ENCODE peak calls at places on chromosomes 7 and 10, in ten cellular contexts. F is prostate gland, P is stomach, C is Panc1, A is esophagus muscularis mucosa, G is HepG2, I is transverse colon, Z is K562, O is GM23338, H is GM12878. Y is an unnamed sample.

GRCh38 chr7:20998309-20998708 is 211.6 kb upstream of the SP8 start:
- DNase-seq in P (no peak), I (peak), O (no peak), F (no peak), H (no peak), C (no peak), A (no peak), G (peak), Z (no peak), Y (no peak)

GRCh38 chr7:36389371-36390198 is at the start of gene ANLN:
- DNase-seq in A (peak), H (peak), G (peak), I (peak), F (peak), O (peak), P (peak), C (peak), Z (peak), Y (peak)

GRCh38 chr10:3803295-3803883 is 18.4 kb upstream of the KLF6 start:
- DNase-seq in C (no peak), A (peak), P (no peak), I (no peak), H (no peak), G (no peak), O (no peak), F (no peak), Z (peak), Y (no peak)

GRCh38 chr7:24381919-24382505 is 98.0 kb downstream of the NPY start:
- DNase-seq in F (no peak), I (no peak), G (peak), A (no peak), H (no peak), C (peak), O (peak), Z (peak), P (no peak), Y (no peak)

GRCh38 chr10:132875435-132875834 is 66.9 kb downstream of the CFAP46 start:
- DNase-seq in Z (no peak), G (no peak), F (no peak), C (no peak), P (no peak), H (no peak), I (no peak), A (no peak), O (no peak), Y (peak)

GRCh38 chr10:117546630-117547300 is 4.2 kb downstream of the EMX2 start:
- DNase-seq in G (no peak), C (no peak), P (no peak), I (no peak), Z (no peak), H (no peak), F (no peak), O (peak), A (no peak), Y (no peak)

GRCh38 chr10:120979435-120980315 is 128.5 kb downstream of the WDR11 start:
- DNase-seq in H (no peak), O (peak), G (peak), F (peak), C (no peak), I (peak), P (peak), Z (no peak), A (no peak), Y (no peak)

GRCh38 chr7:120933475-120933874 is 17.1 kb upstream of the ING3 start:
- DNase-seq in F (no peak), I (no peak), P (no peak), O (no peak), G (no peak), C (no peak), Z (no peak), H (no peak), A (no peak), Y (no peak)

GRCh38 chr10:10677479-10677878 is 340.2 kb upstream of the CELF2 start:
- DNase-seq in A (no peak), F (peak), I (peak), Z (no peak), P (peak), G (no peak), H (peak), C (peak), O (peak), Y (no peak)

GRCh38 chr10:30364391-30365268 is 15.6 kb upstream of the MTPAP start:
- DNase-seq in H (no peak), I (no peak), A (peak), C (no peak), G (no peak), F (no peak), O (no peak), Z (no peak), P (no peak), Y (no peak)

GRCh38 chr10:5811387-5811821 is 1.8 kb downstream of the GDI2 start:
- DNase-seq in I (no peak), O (peak), A (no peak), P (no peak), C (no peak), G (peak), F (no peak), H (no peak), Z (no peak), Y (no peak)

DNA sequence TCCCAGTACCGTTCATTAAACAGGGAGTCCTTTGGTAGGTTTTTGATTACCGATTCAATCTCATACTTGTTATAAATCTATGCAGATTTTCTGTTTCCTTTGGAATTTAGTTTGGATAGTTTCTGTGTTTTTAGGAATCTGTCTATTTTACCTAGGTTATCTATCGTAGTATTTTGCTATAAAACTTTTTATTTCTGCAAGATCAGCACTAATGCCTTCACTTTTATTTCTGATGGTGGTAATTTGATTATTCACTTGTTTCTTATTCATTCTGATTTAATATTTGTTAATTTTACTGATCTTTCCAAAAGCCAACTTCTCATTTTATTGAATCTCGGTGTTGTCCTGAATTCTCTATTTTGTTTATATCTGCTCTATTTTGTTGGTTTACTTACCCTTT is 577.7 kb upstream of the NRG3 start:
- DNase-seq in H (no peak), Z (no peak), F (no peak), A (no peak), O (no peak), G (no peak), P (no peak), I (no peak), C (no peak), Y (no peak)
- TF ChIP-seq POLR2AphosphoS5 in H (no peak), Z (no peak), F (no peak), A (no peak), O (no peak), G (no peak), P (no peak), I (no peak), C (no peak), Y (no peak)

DNA sequence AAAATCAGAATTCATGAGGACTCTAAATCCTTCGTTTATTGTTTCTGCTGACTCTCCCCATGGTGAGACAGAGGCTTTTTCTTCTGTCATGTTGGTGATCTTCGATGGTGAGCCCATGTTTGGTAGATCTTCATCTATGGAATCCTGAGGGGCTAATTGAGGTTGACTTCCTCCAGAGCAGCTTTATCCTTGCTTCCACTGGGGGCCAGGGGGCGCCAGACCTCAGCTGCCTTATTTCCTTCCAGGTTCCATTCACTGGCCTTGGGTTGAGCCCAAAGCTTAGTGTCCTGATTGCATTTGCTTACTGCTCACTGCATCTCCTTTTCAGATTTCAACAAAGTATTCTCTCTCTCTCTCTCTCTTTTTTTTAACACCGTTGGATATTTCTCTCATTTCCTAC is 80.7 kb downstream of the GCC1 start:
- DNase-seq in F (no peak), O (peak), Z (peak), C (no peak), A (no peak), H (no peak), P (no peak), G (peak), I (peak), Y (no peak)
- TF ChIP-seq CTCF in F (no peak), O (peak), Z (peak), C (peak), A (no peak), H (peak), P (no peak), G (peak), I (peak), Y (no peak)

DNA sequence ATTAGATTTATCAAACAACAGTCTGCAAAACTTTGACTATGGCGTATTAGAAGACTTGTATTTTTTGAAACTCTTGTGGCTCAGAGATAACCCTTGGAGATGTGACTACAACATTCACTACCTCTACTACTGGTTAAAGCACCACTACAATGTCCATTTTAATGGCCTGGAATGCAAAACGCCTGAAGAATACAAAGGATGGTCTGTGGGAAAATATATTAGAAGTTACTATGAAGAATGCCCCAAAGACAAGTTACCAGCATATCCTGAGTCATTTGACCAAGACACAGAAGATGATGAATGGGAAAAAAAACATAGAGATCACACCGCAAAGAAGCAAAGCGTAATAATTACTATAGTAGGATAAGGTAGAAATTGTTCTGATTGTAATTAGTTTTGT is 31.4 kb downstream of the LRRC17 start:
- DNase-seq in P (no peak), A (no peak), H (no peak), O (no peak), Z (no peak), G (no peak), C (no peak), I (no peak), F (no peak), Y (no peak)
- TF ChIP-seq POLR2AphosphoS5 in P (no peak), A (no peak), H (no peak), O (no peak), Z (no peak), G (no peak), C (no peak), I (no peak), F (no peak), Y (no peak)

GRCh38 chr10:99977916-99978315 is 31.8 kb downstream of the DNMBP start:
- DNase-seq in F (no peak), C (no peak), Z (no peak), I (no peak), H (no peak), G (no peak), O (peak), P (no peak), A (no peak), Y (no peak)

GRCh38 chr10:99976886-99977391 is 32.8 kb downstream of the DNMBP start:
- DNase-seq in Z (no peak), I (no peak), A (no peak), G (no peak), P (no peak), F (no peak), O (no peak), H (no peak), C (no peak), Y (no peak)

GRCh38 chr10:99975106-99975829 is 34.5 kb downstream of the DNMBP start:
- DNase-seq in I (no peak), A (no peak), H (peak), O (no peak), G (no peak), P (no peak), F (no peak), Z (no peak), C (no peak), Y (no peak)

GRCh38 chr10:99975942-99976809 is 33.6 kb downstream of the DNMBP start:
- DNase-seq in Z (no peak), H (no peak), A (no peak), P (no peak), O (no peak), I (no peak), G (no peak), C (no peak), F (no peak), Y (no peak)

DNA sequence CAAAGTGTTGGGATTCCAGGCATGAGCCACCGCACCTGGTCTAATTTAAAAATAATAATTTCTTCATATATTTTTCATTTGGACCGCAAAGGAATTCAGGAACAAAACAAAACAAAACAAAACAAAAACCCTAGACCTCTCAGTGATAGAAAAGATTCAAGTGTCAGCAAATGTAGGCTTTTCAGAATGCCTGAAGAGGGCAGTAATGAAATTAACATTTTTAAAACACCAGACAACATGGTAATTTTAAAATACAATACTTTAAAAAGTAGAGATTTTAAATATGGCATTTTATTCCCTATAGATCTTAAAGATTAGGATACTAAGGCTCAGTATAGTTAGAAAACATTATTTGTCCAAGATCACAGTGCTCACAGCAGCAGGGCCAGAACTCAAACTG is 36.6 kb downstream of the DNMBP start:
- DNase-seq in G (no peak), A (no peak), F (no peak), I (no peak), H (no peak), O (no peak), Z (no peak), C (no peak), P (no peak), Y (no peak)
- TF ChIP-seq CTCF in G (peak), A (no peak), F (no peak), I (peak), H (peak), O (no peak), Z (no peak), C (peak), P (no peak), Y (peak)

GRCh38 chr10:110393866-110394265 is 89.1 kb upstream of the SMNDC1 start:
- DNase-seq in P (no peak), C (no peak), I (no peak), Z (no peak), G (no peak), H (no peak), A (no peak), F (no peak), O (no peak), Y (no peak)

GRCh38 chr10:110396284-110396651 is 91.5 kb upstream of the SMNDC1 start:
- DNase-seq in F (no peak), I (no peak), C (no peak), Z (no peak), G (no peak), A (no peak), P (no peak), H (no peak), O (no peak), Y (no peak)

GRCh38 chr10:110394898-110395297 is 90.2 kb upstream of the SMNDC1 start:
- DNase-seq in C (no peak), F (no peak), O (no peak), I (no peak), H (no peak), Z (no peak), G (no peak), A (no peak), P (no peak), Y (no peak)

GRCh38 chr10:110394296-110394695 is 89.6 kb upstream of the SMNDC1 start:
- DNase-seq in G (no peak), C (no peak), H (no peak), F (no peak), A (no peak), P (no peak), O (no peak), Z (no peak), I (no peak), Y (no peak)

DNA sequence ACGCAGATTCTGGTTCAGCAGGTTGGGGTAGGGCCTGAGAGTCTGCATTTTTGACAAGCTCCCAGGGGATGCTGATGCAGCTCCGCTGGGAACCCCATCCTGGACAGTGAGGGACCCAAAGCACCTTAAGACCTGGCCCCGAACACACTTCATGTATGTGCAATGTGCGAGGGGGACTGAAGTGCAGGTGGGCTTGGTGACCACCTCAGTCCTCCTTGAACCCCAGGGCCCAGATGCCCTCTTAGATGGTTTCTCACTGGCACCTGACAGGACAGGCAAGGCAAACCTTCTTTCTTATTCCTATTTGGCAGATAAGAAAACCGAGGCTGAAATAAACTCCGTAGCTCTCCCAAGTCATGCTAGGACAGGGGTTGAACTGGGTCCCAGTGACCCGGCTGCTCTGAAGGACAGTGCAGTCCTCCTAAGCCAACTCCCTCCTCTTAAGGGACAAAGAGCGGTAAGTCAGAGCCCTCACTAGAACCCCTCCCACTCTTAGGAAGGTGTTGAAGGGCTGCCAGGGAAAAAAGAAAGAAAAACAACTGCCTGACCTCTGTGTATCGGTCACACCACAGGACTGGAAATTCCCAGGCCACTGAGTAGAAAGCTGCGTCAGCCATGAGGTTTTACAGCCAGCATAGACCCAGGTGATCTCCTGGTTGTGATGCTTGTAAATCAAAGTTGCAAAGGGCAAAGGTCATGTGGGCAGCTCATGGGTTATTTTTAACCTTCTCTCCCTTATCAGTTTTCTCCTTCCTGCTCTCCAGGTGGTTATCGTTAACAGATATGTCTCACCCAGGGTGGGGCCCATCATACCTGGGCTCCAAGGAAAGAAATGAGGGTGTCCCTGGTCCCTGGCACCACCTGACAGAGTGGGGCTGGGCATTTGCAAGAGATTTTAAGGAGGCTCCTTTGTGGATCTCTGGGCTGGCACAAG is 90.9 kb upstream of the SMNDC1 start:
- DNase-seq in C (peak), F (no peak), H (peak), G (peak), P (peak), O (no peak), Z (no peak), A (no peak), I (peak), Y (no peak)
- TF ChIP-seq POLR2AphosphoS5 in C (peak), F (peak), H (no peak), G (no peak), P (no peak), O (no peak), Z (no peak), A (peak), I (peak), Y (no peak)

GRCh38 chr10:74058071-74058470 is 60.2 kb downstream of the VCL start:
- DNase-seq in O (no peak), A (no peak), C (no peak), H (no peak), F (no peak), P (no peak), G (no peak), Z (no peak), I (no peak), Y (no peak)

GRCh38 chr10:74056081-74056818 is 58.3 kb downstream of the VCL start:
- DNase-seq in C (peak), I (no peak), F (no peak), O (no peak), P (no peak), G (peak), Z (peak), A (no peak), H (peak), Y (no peak)

GRCh38 chr10:74063256-74063655 is 65.3 kb downstream of the VCL start:
- DNase-seq in A (no peak), H (no peak), G (no peak), F (no peak), P (no peak), O (no peak), I (no peak), C (no peak), Z (no peak), Y (no peak)

GRCh38 chr10:74055383-74056065 is 57.6 kb downstream of the VCL start:
- DNase-seq in H (no peak), F (no peak), I (no peak), P (no peak), C (no peak), O (no peak), G (no peak), A (no peak), Z (no peak), Y (no peak)

GRCh38 chr10:74058658-74059057 is 60.7 kb downstream of the VCL start:
- DNase-seq in A (no peak), Z (peak), F (no peak), O (no peak), H (no peak), C (no peak), G (peak), I (no peak), P (no peak), Y (no peak)
- TF ChIP-seq CTCF in A (no peak), Z (peak), F (no peak), O (peak), H (peak), C (no peak), G (peak), I (no peak), P (no peak), Y (no peak)

GRCh38 chr7:129437190-129437589 is 3.0 kb downstream of the STRIP2 start:
- DNase-seq in I (no peak), A (no peak), F (no peak), G (no peak), C (no peak), O (no peak), Z (no peak), P (no peak), H (no peak), Y (no peak)

GRCh38 chr7:129436335-129436923 is 2.2 kb downstream of the STRIP2 start:
- DNase-seq in Z (peak), O (no peak), A (no peak), C (no peak), G (no peak), H (no peak), F (no peak), I (no peak), P (no peak), Y (no peak)

GRCh38 chr7:129438281-129438838 is 4.1 kb downstream of the STRIP2 start:
- DNase-seq in O (no peak), A (no peak), G (no peak), I (no peak), F (no peak), H (no peak), P (no peak), Z (no peak), C (no peak), Y (no peak)

GRCh38 chr7:129439963-129440625 is 5.9 kb downstream of the STRIP2 start:
- DNase-seq in Z (no peak), H (no peak), O (peak), F (no peak), G (no peak), P (no peak), I (no peak), A (no peak), C (no peak), Y (no peak)

DNA sequence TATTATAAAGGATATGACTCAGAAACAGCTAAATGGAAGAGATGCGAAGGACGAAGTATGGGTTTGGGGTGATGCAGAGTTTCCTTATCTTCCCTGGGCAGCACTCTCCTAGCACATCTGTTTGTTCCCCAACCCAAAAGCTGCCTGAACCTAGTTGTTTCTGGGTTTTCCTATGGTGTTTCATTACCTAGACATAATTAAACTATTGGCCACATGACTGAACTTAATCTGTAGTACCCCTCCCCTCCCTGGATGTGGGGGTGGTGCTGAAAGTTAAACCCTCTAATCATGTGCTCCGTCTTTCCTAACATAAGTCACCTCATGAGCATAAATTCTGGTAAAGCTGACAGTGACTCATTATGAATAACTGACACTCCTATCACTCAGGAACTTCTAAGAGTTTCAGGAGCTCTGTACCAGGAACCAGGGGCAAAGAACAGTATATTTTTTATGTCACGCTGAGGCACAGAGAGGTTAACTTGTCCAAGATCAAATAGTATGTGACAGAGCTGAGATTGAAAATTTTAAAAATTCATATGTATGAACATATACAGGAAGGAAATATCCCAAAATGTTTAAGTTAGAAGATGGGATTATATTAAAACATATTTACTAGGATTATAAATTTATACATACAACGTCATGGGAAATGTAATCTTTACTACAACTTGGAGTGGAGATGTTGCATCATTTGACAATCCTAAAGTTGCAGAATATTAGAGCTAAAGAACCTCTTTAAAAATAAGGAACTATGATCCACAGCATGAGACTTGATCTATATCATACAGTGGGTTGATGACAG is 4.8 kb downstream of the STRIP2 start:
- DNase-seq in I (no peak), F (no peak), G (peak), C (peak), H (no peak), Z (peak), P (no peak), A (no peak), O (no peak), Y (no peak)
- TF ChIP-seq POLR2AphosphoS5 in I (no peak), F (no peak), G (no peak), C (no peak), H (no peak), Z (peak), P (no peak), A (no peak), O (no peak), Y (no peak)

Y was measured in spleen.